ENCODE peak calls at places on chromosomes 6 and 20, in eight cellular contexts. N is gastrocnemius medialis, Z is A549, J is tibial nerve, G is ovary, L is thyroid gland, I is heart left ventricle, D is adrenal gland. V is an unnamed sample.

GRCh38 chr20:38434310-38434741 is 802 bp downstream of the SNHG17 start:
- DNase-seq in D (no peak), I (no peak), Z (peak; percentile 24), L (peak; percentile 12), G (peak; percentile 42), N (no peak), J (no peak), V (peak; percentile 50)

GRCh38 chr6:47241742-47242482 is 67.8 kb downstream of the TNFRSF21 start:
- DNase-seq in D (no peak), J (no peak), I (peak; percentile 28), G (no peak), N (peak; percentile 16), L (no peak), Z (peak; percentile 23), V (no peak)

GRCh38 chr6:5457983-5458683 is 196.8 kb downstream of the FARS2 start:
- DNase-seq in N (peak; percentile 41), G (no peak), Z (no peak), I (peak; percentile 61), L (no peak), J (no peak), D (no peak), V (no peak)

GRCh38 chr6:107491059-107491609 is 1.2 kb downstream of the SOBP start:
- DNase-seq in G (peak; percentile 87), D (peak; percentile 67), I (peak; percentile 82), Z (peak; percentile 3), L (peak; percentile 55), J (peak; percentile 38), N (peak; percentile 42), V (peak; percentile 63)

GRCh38 chr20:32727663-32728062 is 15.6 kb downstream of the COMMD7 start:
- DNase-seq in J (no peak), N (no peak), L (peak; percentile 90), I (peak; percentile 62), D (no peak), G (no peak), Z (no peak), V (no peak)

GRCh38 chr6:158665332-158665731 is 15.5 kb downstream of the SYTL3 start:
- DNase-seq in G (no peak), J (no peak), L (peak; percentile 38), I (no peak), N (no peak), D (no peak), Z (no peak), V (no peak)

GRCh38 chr20:11067359-11067758 is 393.6 kb upstream of the JAG1 start:
- DNase-seq in L (no peak), D (no peak), Z (no peak), J (no peak), I (no peak), G (no peak), N (no peak), V (no peak)

GRCh38 chr6:131116755-131117360 is 18.4 kb upstream of the AKAP7 start:
- DNase-seq in L (no peak), I (no peak), Z (peak; percentile 53), N (no peak), J (peak; percentile 37), G (no peak), D (no peak), V (peak; percentile 69)

GRCh38 chr6:108165714-108166663 is at the start of gene NR2E1:
- DNase-seq in D (no peak), N (no peak), J (no peak), Z (peak; percentile 3), I (no peak), G (no peak), L (no peak), V (no peak)

GRCh38 chr6:150613269-150613668 is 13.6 kb downstream of the PLEKHG1 start:
- DNase-seq in I (no peak), J (no peak), L (no peak), N (no peak), G (no peak), D (no peak), Z (no peak), V (no peak)

GRCh38 chr20:4681971-4682370 is 39.7 kb upstream of the PRND start:
- DNase-seq in I (no peak), G (no peak), J (no peak), N (no peak), L (no peak), D (no peak), Z (no peak), V (no peak)

GRCh38 chr6:31243508-31243907 is 28.4 kb downstream of the HLA-C start:
- DNase-seq in N (no peak), L (no peak), J (no peak), G (no peak), I (no peak), Z (no peak), D (no peak), V (no peak)

GRCh38 chr20:20360464-20360863 is 7.4 kb upstream of the INSM1 start:
- DNase-seq in G (no peak), L (peak; percentile 40), D (peak; percentile 32), Z (peak; percentile 61), J (peak; percentile 47), I (no peak), N (no peak), V (peak; percentile 69)

GRCh38 chr6:167825759-167826229 is 917 bp upstream of the AFDN start:
- DNase-seq in G (peak; percentile 72), L (peak; percentile 91), N (peak; percentile 14), J (no peak), Z (peak; percentile 61), I (peak; percentile 38), D (peak; percentile 35), V (no peak)

GRCh38 chr20:57402206-57403125 is 11.3 kb downstream of the RBM38 start:
- DNase-seq in J (no peak), I (peak; percentile 18), L (no peak), G (peak; percentile 30), N (no peak), Z (no peak), D (no peak), V (no peak)
- TF ChIP-seq POLR2A in J (no peak), I (no peak), L (no peak), G (no peak), N (no peak), Z (no peak), D (no peak), V (no peak)

GRCh38 chr20:40463171-40463570 is 225.9 kb downstream of the MAFB start:
- DNase-seq in I (peak; percentile 34), Z (no peak), G (no peak), J (no peak), L (no peak), D (peak; percentile 44), N (no peak), V (no peak)

GRCh38 chr20:40464731-40465208 is 224.3 kb downstream of the MAFB start:
- DNase-seq in I (no peak), L (no peak), N (no peak), Z (no peak), G (no peak), J (no peak), D (no peak), V (no peak)

GRCh38 chr20:40462600-40462999 is 226.4 kb downstream of the MAFB start:
- DNase-seq in N (no peak), G (no peak), L (no peak), D (no peak), Z (no peak), I (no peak), J (no peak), V (no peak)

GRCh38 chr20:40457404-40457803 is 231.6 kb downstream of the MAFB start:
- DNase-seq in I (no peak), J (no peak), Z (no peak), N (no peak), D (no peak), L (no peak), G (no peak), V (no peak)

DNA sequence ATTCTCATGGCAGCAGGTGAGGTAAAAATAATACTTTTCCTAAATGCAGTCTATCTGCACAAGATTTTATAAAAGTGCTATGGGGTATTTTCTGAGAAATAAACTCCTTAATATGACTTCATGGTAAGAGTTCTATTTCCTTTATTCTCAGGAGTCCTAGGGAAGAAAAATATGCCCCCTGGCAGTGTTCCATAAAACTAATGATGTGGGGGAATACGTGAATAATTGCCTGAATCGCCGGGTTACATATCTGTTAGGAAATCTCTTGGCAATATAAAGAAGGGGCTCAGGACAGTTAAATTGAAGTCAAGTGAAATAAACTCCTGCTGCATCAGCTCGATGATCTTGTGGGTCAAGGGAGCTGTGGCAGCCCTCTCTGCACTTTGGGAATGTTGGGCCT is 229.7 kb downstream of the MAFB start:
- DNase-seq in D (no peak), I (no peak), N (no peak), L (no peak), G (no peak), J (no peak), Z (no peak), V (no peak)
- TF ChIP-seq POLR2A in D (no peak), I (no peak), N (no peak), L (no peak), G (no peak), J (no peak), Z (no peak), V (no peak)

GRCh38 chr6:69867075-69867911 is 937 bp downstream of the COL19A1 start:
- DNase-seq in G (peak; percentile 63), L (peak; percentile 57), J (no peak), D (peak; percentile 33), N (no peak), I (peak; percentile 65), Z (peak; percentile 5), V (peak; percentile 30)

GRCh38 chr6:69868252-69868804 is 2.0 kb downstream of the COL19A1 start:
- DNase-seq in N (no peak), Z (no peak), G (no peak), L (no peak), D (no peak), J (no peak), I (no peak), V (no peak)

GRCh38 chr6:69868961-69869360 is 2.6 kb downstream of the COL19A1 start:
- DNase-seq in G (no peak), J (no peak), I (no peak), L (no peak), Z (no peak), N (no peak), D (no peak), V (no peak)

GRCh38 chr6:69865126-69865525 is 1.2 kb upstream of the COL19A1 start:
- DNase-seq in L (no peak), N (no peak), I (no peak), D (no peak), J (peak; percentile 15), G (no peak), Z (no peak), V (peak; percentile 4)

DNA sequence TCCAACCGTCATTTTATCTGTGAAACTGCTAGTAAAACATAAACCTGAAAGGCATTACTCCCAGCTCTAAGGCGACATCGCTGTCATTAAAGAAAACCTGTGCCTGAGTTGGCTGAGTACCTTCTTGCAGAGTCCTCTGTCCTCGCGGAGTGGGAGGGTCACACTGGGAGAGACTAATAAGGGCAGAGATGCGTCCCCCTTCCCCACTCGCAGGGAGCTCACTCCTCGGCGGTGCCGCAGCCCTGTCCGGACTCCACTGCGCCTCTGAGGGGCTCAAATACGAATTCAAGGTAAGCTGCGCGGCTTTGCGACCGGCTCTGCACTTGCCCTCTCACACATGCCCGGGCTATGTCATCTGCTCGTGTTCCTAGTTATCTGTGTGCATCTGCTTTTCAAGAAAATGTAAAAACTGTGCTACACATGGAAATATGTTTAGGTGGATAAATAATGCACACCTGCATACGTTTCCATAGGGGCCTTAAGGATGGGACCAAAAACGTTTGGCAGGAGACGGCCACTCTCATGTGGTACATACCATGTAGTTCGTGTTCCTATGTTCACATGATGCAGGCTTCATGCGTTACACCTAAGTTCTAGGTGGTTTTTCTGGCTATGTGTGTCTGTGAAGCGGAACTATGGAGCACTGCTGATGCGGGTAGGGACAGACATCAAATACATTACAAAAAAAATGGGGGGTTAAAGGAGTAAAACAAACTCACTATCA is at the start of gene COL19A1:
- DNase-seq in Z (no peak), N (no peak), G (no peak), J (no peak), L (peak; percentile 23), D (peak; percentile 14), I (peak; percentile 48), V (peak; percentile 21)
- TF ChIP-seq POLR2A in Z (no peak), N (no peak), G (no peak), J (no peak), L (no peak), D (no peak), I (no peak), V (no peak)

GRCh38 chr6:49826743-49827406 is 39.5 kb downstream of the CRISP1 start:
- DNase-seq in J (no peak), G (no peak), I (no peak), N (no peak), Z (no peak), D (no peak), L (no peak), V (no peak)
- TF ChIP-seq POLR2A in J (no peak), G (no peak), I (no peak), N (no peak), Z (no peak), D (no peak), L (no peak), V (no peak)

V was measured in endothelial cell of umbilical vein.